ENCODE peak calls at places on chromosomes 2 and 18, in six cellular contexts. One of them, this sample, is unnamed.

GRCh38 chr2:71801969-71802368 is 345.7 kb downstream of the CYP26B1 start:
- DNase-seq in activated CD8-positive, alpha-beta memory T cell treated with anti-CD3 and anti-CD28 coated beads, Interleukin-2, amount 50 U/mL, for 4 hours: no peak
- DNase-seq in type B pancreatic cell: no peak
- DNase-seq in H54: peak; percentile 50
- DNase-seq in RKO: no peak
- DNase-seq in mammary epithelial cell: peak; percentile 33
- DNase-seq in this sample: no peak

GRCh38 chr2:16617282-16618266 is 48.1 kb downstream of the CYRIA start:
- DNase-seq in activated CD8-positive, alpha-beta memory T cell treated with anti-CD3 and anti-CD28 coated beads, Interleukin-2, amount 50 U/mL, for 4 hours: no peak
- DNase-seq in type B pancreatic cell: no peak
- DNase-seq in H54: no peak
- DNase-seq in RKO: peak; percentile 22
- DNase-seq in mammary epithelial cell: no peak
- DNase-seq in this sample: no peak

GRCh38 chr18:78673516-78674321 is 305.9 kb upstream of the SALL3 start:
- DNase-seq in activated CD8-positive, alpha-beta memory T cell treated with anti-CD3 and anti-CD28 coated beads, Interleukin-2, amount 50 U/mL, for 4 hours: no peak
- DNase-seq in type B pancreatic cell: no peak
- DNase-seq in H54: no peak
- DNase-seq in RKO: no peak
- DNase-seq in mammary epithelial cell: no peak
- DNase-seq in this sample: no peak

GRCh38 chr2:135667045-135667444 is 74.6 kb upstream of the UBXN4 start:
- DNase-seq in activated CD8-positive, alpha-beta memory T cell treated with anti-CD3 and anti-CD28 coated beads, Interleukin-2, amount 50 U/mL, for 4 hours: no peak
- DNase-seq in type B pancreatic cell: no peak
- DNase-seq in H54: no peak
- DNase-seq in RKO: no peak
- DNase-seq in mammary epithelial cell: no peak
- DNase-seq in this sample: no peak

GRCh38 chr18:53527365-53527764 is 697.1 kb downstream of the MBD2 start:
- DNase-seq in activated CD8-positive, alpha-beta memory T cell treated with anti-CD3 and anti-CD28 coated beads, Interleukin-2, amount 50 U/mL, for 4 hours: no peak
- DNase-seq in type B pancreatic cell: no peak
- DNase-seq in H54: no peak
- DNase-seq in RKO: no peak
- DNase-seq in mammary epithelial cell: no peak
- DNase-seq in this sample: no peak

GRCh38 chr2:220569380-220569779 is 942.0 kb downstream of the SLC4A3 start:
- DNase-seq in activated CD8-positive, alpha-beta memory T cell treated with anti-CD3 and anti-CD28 coated beads, Interleukin-2, amount 50 U/mL, for 4 hours: no peak
- DNase-seq in type B pancreatic cell: no peak
- DNase-seq in H54: no peak
- DNase-seq in RKO: no peak
- DNase-seq in mammary epithelial cell: peak; percentile 53
- DNase-seq in this sample: no peak

GRCh38 chr2:9975805-9976447 is 24.4 kb downstream of the GRHL1 start:
- DNase-seq in activated CD8-positive, alpha-beta memory T cell treated with anti-CD3 and anti-CD28 coated beads, Interleukin-2, amount 50 U/mL, for 4 hours: no peak
- DNase-seq in type B pancreatic cell: no peak
- DNase-seq in H54: peak; percentile 86
- DNase-seq in RKO: peak; percentile 95
- DNase-seq in mammary epithelial cell: peak; percentile 96
- DNase-seq in this sample: peak; percentile 85

GRCh38 chr2:10477443-10478297 is 29.5 kb upstream of the ODC1 start:
- DNase-seq in activated CD8-positive, alpha-beta memory T cell treated with anti-CD3 and anti-CD28 coated beads, Interleukin-2, amount 50 U/mL, for 4 hours: no peak
- DNase-seq in type B pancreatic cell: no peak
- DNase-seq in H54: no peak
- DNase-seq in RKO: no peak
- DNase-seq in mammary epithelial cell: no peak
- DNase-seq in this sample: no peak

GRCh38 chr2:168430431-168430830 is 25.6 kb upstream of the CERS6 start:
- DNase-seq in activated CD8-positive, alpha-beta memory T cell treated with anti-CD3 and anti-CD28 coated beads, Interleukin-2, amount 50 U/mL, for 4 hours: no peak
- DNase-seq in type B pancreatic cell: no peak
- DNase-seq in H54: no peak
- DNase-seq in RKO: no peak
- DNase-seq in mammary epithelial cell: no peak
- DNase-seq in this sample: no peak

GRCh38 chr2:219049282-219049681 is 8.0 kb upstream of the CFAP65 start:
- DNase-seq in activated CD8-positive, alpha-beta memory T cell treated with anti-CD3 and anti-CD28 coated beads, Interleukin-2, amount 50 U/mL, for 4 hours: no peak
- DNase-seq in type B pancreatic cell: no peak
- DNase-seq in H54: no peak
- DNase-seq in RKO: no peak
- DNase-seq in mammary epithelial cell: peak; percentile 53
- DNase-seq in this sample: no peak

GRCh38 chr2:232979871-232980461 is 33.1 kb downstream of the NGEF start:
- DNase-seq in activated CD8-positive, alpha-beta memory T cell treated with anti-CD3 and anti-CD28 coated beads, Interleukin-2, amount 50 U/mL, for 4 hours: no peak
- DNase-seq in type B pancreatic cell: peak; percentile 42
- DNase-seq in H54: peak; percentile 90
- DNase-seq in RKO: peak; percentile 77
- DNase-seq in mammary epithelial cell: peak; percentile 55
- DNase-seq in this sample: no peak

GRCh38 chr2:125642032-125642431 is 1013.9 kb upstream of the GYPC start:
- DNase-seq in activated CD8-positive, alpha-beta memory T cell treated with anti-CD3 and anti-CD28 coated beads, Interleukin-2, amount 50 U/mL, for 4 hours: no peak
- DNase-seq in type B pancreatic cell: no peak
- DNase-seq in H54: no peak
- DNase-seq in RKO: no peak
- DNase-seq in mammary epithelial cell: no peak
- DNase-seq in this sample: no peak

GRCh38 chr2:128237911-128238697 is 80.6 kb downstream of the HS6ST1 start:
- DNase-seq in activated CD8-positive, alpha-beta memory T cell treated with anti-CD3 and anti-CD28 coated beads, Interleukin-2, amount 50 U/mL, for 4 hours: no peak
- DNase-seq in type B pancreatic cell: no peak
- DNase-seq in H54: no peak
- DNase-seq in RKO: no peak
- DNase-seq in mammary epithelial cell: no peak
- DNase-seq in this sample: no peak

GRCh38 chr2:920999-921398 is 29.6 kb upstream of the SNTG2 start:
- DNase-seq in activated CD8-positive, alpha-beta memory T cell treated with anti-CD3 and anti-CD28 coated beads, Interleukin-2, amount 50 U/mL, for 4 hours: no peak
- DNase-seq in type B pancreatic cell: no peak
- DNase-seq in H54: no peak
- DNase-seq in RKO: no peak
- DNase-seq in mammary epithelial cell: no peak
- DNase-seq in this sample: no peak

GRCh38 chr18:79875531-79875919 is 75.9 kb downstream of the SLC66A2 start:
- DNase-seq in activated CD8-positive, alpha-beta memory T cell treated with anti-CD3 and anti-CD28 coated beads, Interleukin-2, amount 50 U/mL, for 4 hours: no peak
- DNase-seq in type B pancreatic cell: no peak
- DNase-seq in H54: no peak
- DNase-seq in RKO: no peak
- DNase-seq in mammary epithelial cell: no peak
- DNase-seq in this sample: no peak

GRCh38 chr2:10103179-10103578 is 19.4 kb upstream of the RRM2 start:
- DNase-seq in activated CD8-positive, alpha-beta memory T cell treated with anti-CD3 and anti-CD28 coated beads, Interleukin-2, amount 50 U/mL, for 4 hours: no peak
- DNase-seq in type B pancreatic cell: no peak
- DNase-seq in H54: no peak
- DNase-seq in RKO: no peak
- DNase-seq in mammary epithelial cell: no peak
- DNase-seq in this sample: no peak

GRCh38 chr2:215851091-215851490 is 162.3 kb downstream of the MREG start:
- DNase-seq in activated CD8-positive, alpha-beta memory T cell treated with anti-CD3 and anti-CD28 coated beads, Interleukin-2, amount 50 U/mL, for 4 hours: no peak
- DNase-seq in type B pancreatic cell: no peak
- DNase-seq in H54: no peak
- DNase-seq in RKO: peak; percentile 9
- DNase-seq in mammary epithelial cell: no peak
- DNase-seq in this sample: no peak

GRCh38 chr2:64331430-64331700 is 122.6 kb upstream of the LGALSL start:
- DNase-seq in activated CD8-positive, alpha-beta memory T cell treated with anti-CD3 and anti-CD28 coated beads, Interleukin-2, amount 50 U/mL, for 4 hours: no peak
- DNase-seq in type B pancreatic cell: no peak
- DNase-seq in H54: no peak
- DNase-seq in RKO: no peak
- DNase-seq in mammary epithelial cell: no peak
- DNase-seq in this sample: no peak

GRCh38 chr2:68390600-68390999 is 25.5 kb downstream of the PLEK start:
- DNase-seq in activated CD8-positive, alpha-beta memory T cell treated with anti-CD3 and anti-CD28 coated beads, Interleukin-2, amount 50 U/mL, for 4 hours: no peak
- DNase-seq in type B pancreatic cell: no peak
- DNase-seq in H54: no peak
- DNase-seq in RKO: no peak
- DNase-seq in mammary epithelial cell: no peak
- DNase-seq in this sample: no peak

GRCh38 chr18:49907346-49907929 is 94.1 kb upstream of the ACAA2 start:
- DNase-seq in activated CD8-positive, alpha-beta memory T cell treated with anti-CD3 and anti-CD28 coated beads, Interleukin-2, amount 50 U/mL, for 4 hours: no peak
- DNase-seq in type B pancreatic cell: no peak
- DNase-seq in H54: no peak
- DNase-seq in RKO: no peak
- DNase-seq in mammary epithelial cell: no peak
- DNase-seq in this sample: no peak

GRCh38 chr18:63185979-63186378 is 133.6 kb downstream of the BCL2 start:
- DNase-seq in activated CD8-positive, alpha-beta memory T cell treated with anti-CD3 and anti-CD28 coated beads, Interleukin-2, amount 50 U/mL, for 4 hours: no peak
- DNase-seq in type B pancreatic cell: no peak
- DNase-seq in H54: no peak
- DNase-seq in RKO: no peak
- DNase-seq in mammary epithelial cell: no peak
- DNase-seq in this sample: no peak

GRCh38 chr2:229642371-229642770 is 72.0 kb downstream of the DNER start:
- DNase-seq in activated CD8-positive, alpha-beta memory T cell treated with anti-CD3 and anti-CD28 coated beads, Interleukin-2, amount 50 U/mL, for 4 hours: no peak
- DNase-seq in type B pancreatic cell: no peak
- DNase-seq in H54: peak; percentile 63
- DNase-seq in RKO: peak; percentile 7
- DNase-seq in mammary epithelial cell: peak; percentile 44
- DNase-seq in this sample: no peak

GRCh38 chr18:67961701-67962440 is 445.4 kb upstream of the DSEL start:
- DNase-seq in activated CD8-positive, alpha-beta memory T cell treated with anti-CD3 and anti-CD28 coated beads, Interleukin-2, amount 50 U/mL, for 4 hours: no peak
- DNase-seq in type B pancreatic cell: no peak
- DNase-seq in H54: no peak
- DNase-seq in RKO: no peak
- DNase-seq in mammary epithelial cell: no peak
- DNase-seq in this sample: no peak

GRCh38 chr2:119177171-119177837 is 18.8 kb upstream of the C1QL2 start:
- DNase-seq in activated CD8-positive, alpha-beta memory T cell treated with anti-CD3 and anti-CD28 coated beads, Interleukin-2, amount 50 U/mL, for 4 hours: no peak
- DNase-seq in type B pancreatic cell: no peak
- DNase-seq in H54: no peak
- DNase-seq in RKO: no peak
- DNase-seq in mammary epithelial cell: no peak
- DNase-seq in this sample: no peak

GRCh38 chr2:233413529-233414272 is 59.4 kb downstream of the DGKD start:
- DNase-seq in activated CD8-positive, alpha-beta memory T cell treated with anti-CD3 and anti-CD28 coated beads, Interleukin-2, amount 50 U/mL, for 4 hours: peak; percentile 85
- DNase-seq in type B pancreatic cell: no peak
- DNase-seq in H54: peak; percentile 80
- DNase-seq in RKO: peak; percentile 38
- DNase-seq in mammary epithelial cell: peak; percentile 78
- DNase-seq in this sample: peak; percentile 53

GRCh38 chr2:151120016-151120415 is 141.6 kb downstream of the RBM43 start:
- DNase-seq in activated CD8-positive, alpha-beta memory T cell treated with anti-CD3 and anti-CD28 coated beads, Interleukin-2, amount 50 U/mL, for 4 hours: no peak
- DNase-seq in type B pancreatic cell: no peak
- DNase-seq in H54: no peak
- DNase-seq in RKO: no peak
- DNase-seq in mammary epithelial cell: no peak
- DNase-seq in this sample: no peak

This sample was measured in brain pericyte.